ENCODE peak calls at places on chromosome 18, in seven cellular contexts. B, C, F, H, O, T and W are unnamed samples.

GRCh38 chr18:59760212-59760997 is 63.2 kb upstream of the CCBE1 start:
- DNase-seq in B (no peak), F (no peak), T (no peak), O (no peak), H (no peak), C (no peak), W (no peak)

GRCh38 chr18:75896865-75897264 is 469.4 kb upstream of the SMIM21 start:
- DNase-seq in B (no peak), O (no peak), H (no peak), C (no peak), F (no peak), T (no peak), W (no peak)

GRCh38 chr18:48408727-48409590 is at the start of gene ZBTB7C:
- DNase-seq in O (no peak), C (peak), B (peak), T (peak), H (peak), F (peak), W (no peak)

GRCh38 chr18:515156-515815 is 14.8 kb upstream of the COLEC12 start:
- DNase-seq in F (no peak), H (no peak), O (no peak), C (no peak), T (peak), B (peak), W (no peak)

GRCh38 chr18:56200381-56200831 is 438.0 kb downstream of the TXNL1 start:
- DNase-seq in O (no peak), H (peak), F (peak), T (no peak), B (no peak), C (no peak), W (no peak)

GRCh38 chr18:37985126-37985525 is 419.5 kb upstream of the CELF4 start:
- DNase-seq in B (no peak), F (no peak), O (no peak), H (no peak), T (no peak), C (no peak), W (no peak)

GRCh38 chr18:31772699-31773098 is 12.0 kb upstream of the SLC25A52 start:
- DNase-seq in B (no peak), H (no peak), F (no peak), C (no peak), T (no peak), O (no peak), W (no peak)

GRCh38 chr18:49664086-49664890 is 102.4 kb downstream of the LIPG start:
- DNase-seq in H (no peak), B (peak), F (peak), O (peak), T (no peak), C (no peak), W (no peak)

GRCh38 chr18:37179384-37179783 is 350.5 kb downstream of the KIAA1328 start:
- DNase-seq in C (no peak), T (no peak), F (no peak), O (no peak), B (no peak), H (no peak), W (no peak)

GRCh38 chr18:23380817-23381216 is 72.3 kb upstream of the RIOK3 start:
- DNase-seq in H (no peak), C (no peak), B (no peak), F (peak), O (no peak), T (no peak), W (no peak)

GRCh38 chr18:832085-832681 is 20.1 kb upstream of the YES1 start:
- DNase-seq in T (peak), O (no peak), B (peak), C (no peak), H (no peak), F (no peak), W (no peak)

GRCh38 chr18:50659091-50660003 is 99.5 kb downstream of the MAPK4 start:
- DNase-seq in F (no peak), O (peak), C (no peak), H (peak), B (no peak), T (no peak), W (no peak)

GRCh38 chr18:22609642-22610041 is 191.9 kb upstream of the CTAGE1 start:
- DNase-seq in B (no peak), T (no peak), O (no peak), H (no peak), F (peak), C (no peak), W (peak)

GRCh38 chr18:78949216-78949615 is 30.4 kb upstream of the SALL3 start:
- DNase-seq in T (no peak), C (no peak), H (no peak), O (no peak), F (no peak), B (no peak), W (no peak)

GRCh38 chr18:27242392-27243047 is 57.4 kb upstream of the CHST9 start:
- DNase-seq in H (no peak), T (no peak), B (no peak), O (no peak), F (no peak), C (no peak), W (no peak)

GRCh38 chr18:75041586-75041985 is 167.4 kb downstream of the PTGR3 start:
- DNase-seq in C (no peak), T (no peak), H (peak), O (no peak), B (no peak), F (peak), W (no peak)

GRCh38 chr18:44035554-44035953 is 645.1 kb upstream of the SETBP1 start:
- DNase-seq in B (no peak), O (no peak), H (no peak), T (no peak), F (no peak), C (no peak), W (no peak)

GRCh38 chr18:24427484-24427883 is 1.0 kb downstream of the IMPACT start:
- DNase-seq in C (no peak), F (peak), T (no peak), B (no peak), O (no peak), H (no peak), W (no peak)

GRCh38 chr18:26919656-26920055 is 54.1 kb upstream of the AQP4 start:
- DNase-seq in T (no peak), O (no peak), C (no peak), F (no peak), B (no peak), H (no peak), W (no peak)

GRCh38 chr18:79507076-79507545 is 111.4 kb downstream of the NFATC1 start:
- DNase-seq in B (no peak), F (peak), H (no peak), C (no peak), T (peak), O (peak), W (peak)

GRCh38 chr18:23365602-23366001 is 87.5 kb upstream of the RIOK3 start:
- DNase-seq in T (no peak), B (no peak), O (no peak), F (no peak), C (no peak), H (no peak), W (peak)

GRCh38 chr18:59202258-59202820 is 17.6 kb upstream of the GRP start:
- DNase-seq in T (no peak), C (no peak), B (no peak), H (no peak), O (no peak), F (no peak), W (no peak)

GRCh38 chr18:37754141-37754540 is 188.5 kb upstream of the CELF4 start:
- DNase-seq in B (no peak), T (no peak), O (no peak), H (no peak), F (no peak), C (no peak), W (no peak)

GRCh38 chr18:74132201-74132600 is 15.4 kb downstream of the FBXO15 start:
- DNase-seq in H (no peak), B (no peak), T (no peak), C (no peak), O (no peak), F (no peak), W (no peak)

GRCh38 chr18:67385455-67385854 is 131.1 kb downstream of the DSEL start:
- DNase-seq in H (no peak), O (no peak), C (no peak), F (peak), T (no peak), B (no peak), W (no peak)

GRCh38 chr18:60235164-60235563 is 137.4 kb downstream of the MC4R start:
- DNase-seq in F (no peak), H (no peak), B (no peak), O (no peak), C (no peak), T (no peak), W (no peak)

GRCh38 chr18:49183921-49184320 is 233.2 kb upstream of the SMAD7 start:
- DNase-seq in F (no peak), B (no peak), C (no peak), O (no peak), T (no peak), H (no peak), W (no peak)

GRCh38 chr18:28176933-28177827 is at the start of gene CDH2:
- DNase-seq in F (peak), T (peak), B (peak), C (peak), O (peak), H (peak), W (no peak)

GRCh38 chr18:9614401-9615279 is at the start of gene PPP4R1:
- DNase-seq in H (peak), T (peak), O (peak), B (peak), C (peak), F (peak), W (peak)
- TF ChIP-seq POLR2A in H (peak), T (peak), O (no peak), B (peak), C (peak), F (peak), W (no peak)

GRCh38 chr18:10525563-10526210 is at the start of gene NAPG:
- DNase-seq in F (peak), O (peak), C (peak), T (peak), H (peak), B (peak), W (peak)
- TF ChIP-seq POLR2A in F (peak), O (no peak), C (peak), T (peak), H (peak), B (peak), W (peak)

GRCh38 chr18:45734944-45735343 is 11.0 kb downstream of the SLC14A1 start:
- DNase-seq in O (no peak), T (no peak), C (no peak), F (no peak), H (no peak), B (no peak), W (no peak)

GRCh38 chr18:45741056-45741455 is 17.1 kb downstream of the SLC14A1 start:
- DNase-seq in F (no peak), T (no peak), C (no peak), H (no peak), O (no peak), B (no peak), W (no peak)

GRCh38 chr18:45739848-45740247 is 15.9 kb downstream of the SLC14A1 start:
- DNase-seq in O (no peak), F (no peak), B (no peak), H (no peak), C (no peak), T (no peak), W (no peak)

GRCh38 chr18:45738660-45739059 is 14.7 kb downstream of the SLC14A1 start:
- DNase-seq in F (no peak), H (no peak), C (no peak), B (no peak), O (no peak), T (no peak), W (no peak)

DNA sequence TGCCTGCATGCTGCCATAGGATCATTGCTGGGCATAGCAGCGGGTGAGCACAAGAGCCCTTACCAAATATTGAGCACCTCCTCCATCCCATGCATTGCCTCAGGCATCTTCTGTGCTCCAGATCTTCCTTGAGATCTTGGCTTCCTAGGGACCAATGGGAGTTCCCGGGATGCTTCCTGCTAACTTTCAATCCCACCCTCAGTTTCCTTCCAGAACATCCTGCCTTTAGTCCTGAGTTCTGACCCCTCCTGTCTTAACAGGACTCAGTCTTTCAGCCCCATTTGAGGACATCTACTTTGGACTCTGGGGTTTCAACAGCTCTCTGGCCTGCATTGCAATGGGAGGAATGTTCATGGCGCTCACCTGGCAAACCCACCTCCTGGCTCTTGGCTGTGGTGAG is 15.3 kb downstream of the SLC14A1 start:
- DNase-seq in F (no peak), O (no peak), B (no peak), H (no peak), C (no peak), T (no peak), W (no peak)
- TF ChIP-seq POLR2A in F (no peak), O (no peak), B (no peak), H (no peak), C (no peak), T (no peak), W (no peak)

DNA sequence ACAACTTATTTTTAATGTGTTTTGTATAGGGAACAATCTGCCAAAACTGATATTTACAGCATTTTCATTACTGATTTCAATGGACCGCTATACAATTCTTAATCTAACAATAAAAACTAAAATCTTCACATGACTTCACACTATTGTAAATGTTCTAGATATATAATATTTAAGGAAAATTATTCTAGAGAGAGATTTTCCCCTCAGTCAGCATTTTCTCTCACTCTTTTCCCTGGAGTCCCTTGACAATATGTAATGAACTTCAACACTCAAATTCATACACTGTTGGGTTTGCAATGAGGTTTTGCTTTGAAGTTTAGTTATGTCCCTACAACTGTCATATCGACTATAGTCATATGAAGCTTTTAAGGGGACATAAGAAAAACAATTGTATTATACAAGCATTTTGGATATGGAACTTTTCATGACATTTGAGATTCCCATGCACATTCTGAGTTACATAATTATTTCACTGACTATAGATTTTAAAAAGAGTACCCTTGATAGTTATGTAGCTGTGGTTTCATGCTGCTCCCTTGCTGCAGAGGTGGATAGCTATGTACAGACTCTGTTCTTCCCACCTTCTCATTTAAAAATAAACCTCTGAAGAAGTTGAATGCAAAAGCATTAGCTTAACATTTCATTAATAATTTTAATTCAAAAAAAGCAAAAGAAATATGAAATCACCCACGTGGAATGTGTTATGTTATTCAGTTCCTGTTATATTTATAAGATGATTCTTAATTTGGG is 338.5 kb downstream of the AKAIN1 start:
- DNase-seq in T (no peak), O (no peak), H (no peak), B (no peak), F (no peak), C (no peak), W (no peak)
- TF ChIP-seq POLR2A in T (no peak), O (no peak), H (no peak), B (no peak), F (no peak), C (no peak), W (no peak)

DNA sequence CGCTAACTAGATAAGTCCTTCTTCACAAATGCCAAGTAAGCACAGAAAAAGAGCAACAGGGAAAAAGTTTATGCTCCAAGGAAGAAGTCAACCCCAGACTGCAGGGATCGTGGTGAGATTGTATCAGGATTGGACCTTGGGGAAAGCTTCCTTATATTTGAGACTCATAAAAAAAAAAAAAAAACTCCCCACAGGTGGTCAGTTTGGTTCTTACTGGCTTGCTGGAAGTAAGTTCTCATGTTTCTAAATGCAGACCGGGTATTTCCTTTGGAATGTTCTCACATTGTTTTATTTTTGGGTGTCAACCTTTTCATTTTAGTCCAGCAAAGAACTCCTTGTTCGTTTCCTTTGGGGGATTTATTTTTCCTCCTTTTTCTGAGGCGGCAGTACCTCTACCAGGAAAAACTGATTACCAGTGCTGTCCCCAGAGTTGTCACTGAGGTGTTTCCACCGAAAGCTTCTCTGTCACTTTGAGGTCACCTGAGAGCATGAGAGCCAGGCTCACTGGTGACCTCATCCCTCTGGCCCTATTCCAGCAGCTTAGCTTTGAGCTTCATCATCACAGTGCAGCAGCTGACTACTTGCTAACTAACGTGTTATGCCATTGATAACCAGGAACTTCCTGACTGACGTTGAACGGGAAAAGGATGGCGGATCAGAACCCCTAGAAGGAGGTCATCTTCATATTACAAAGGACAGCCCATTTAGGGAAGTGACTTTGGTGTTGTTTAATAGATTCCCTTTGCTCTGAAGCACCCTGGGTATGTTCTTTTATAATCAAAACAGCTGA is 16.8 kb upstream of the ATP8B1 start:
- DNase-seq in B (no peak), F (peak), T (no peak), C (no peak), H (peak), O (no peak), W (peak)
- TF ChIP-seq POLR2A in B (no peak), F (peak), T (no peak), C (no peak), H (no peak), O (no peak), W (no peak)

DNA sequence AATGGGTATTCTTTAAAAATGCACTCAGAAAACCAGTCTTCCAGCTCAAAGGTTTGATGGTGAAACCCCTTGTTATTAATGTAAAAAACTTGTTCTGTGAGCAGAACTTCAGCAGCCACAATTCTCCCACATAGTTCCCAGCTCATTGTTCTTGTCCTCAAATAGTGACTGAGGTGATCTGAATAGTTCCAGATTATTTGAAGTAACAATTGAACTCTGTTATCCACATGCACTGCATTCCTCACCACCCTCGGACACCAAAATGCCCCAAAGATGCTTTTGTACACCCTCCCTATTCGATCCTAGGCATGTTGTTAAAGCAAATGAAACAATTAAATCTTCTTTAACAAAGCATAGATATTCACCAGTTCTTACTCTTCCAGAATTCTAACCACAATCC is 2186.8 kb upstream of the CELF4 start:
- DNase-seq in T (no peak), B (no peak), C (no peak), O (no peak), F (no peak), H (no peak), W (no peak)
- TF ChIP-seq POLR2A in T (no peak), B (no peak), C (no peak), O (no peak), F (no peak), H (no peak), W (no peak)

DNA sequence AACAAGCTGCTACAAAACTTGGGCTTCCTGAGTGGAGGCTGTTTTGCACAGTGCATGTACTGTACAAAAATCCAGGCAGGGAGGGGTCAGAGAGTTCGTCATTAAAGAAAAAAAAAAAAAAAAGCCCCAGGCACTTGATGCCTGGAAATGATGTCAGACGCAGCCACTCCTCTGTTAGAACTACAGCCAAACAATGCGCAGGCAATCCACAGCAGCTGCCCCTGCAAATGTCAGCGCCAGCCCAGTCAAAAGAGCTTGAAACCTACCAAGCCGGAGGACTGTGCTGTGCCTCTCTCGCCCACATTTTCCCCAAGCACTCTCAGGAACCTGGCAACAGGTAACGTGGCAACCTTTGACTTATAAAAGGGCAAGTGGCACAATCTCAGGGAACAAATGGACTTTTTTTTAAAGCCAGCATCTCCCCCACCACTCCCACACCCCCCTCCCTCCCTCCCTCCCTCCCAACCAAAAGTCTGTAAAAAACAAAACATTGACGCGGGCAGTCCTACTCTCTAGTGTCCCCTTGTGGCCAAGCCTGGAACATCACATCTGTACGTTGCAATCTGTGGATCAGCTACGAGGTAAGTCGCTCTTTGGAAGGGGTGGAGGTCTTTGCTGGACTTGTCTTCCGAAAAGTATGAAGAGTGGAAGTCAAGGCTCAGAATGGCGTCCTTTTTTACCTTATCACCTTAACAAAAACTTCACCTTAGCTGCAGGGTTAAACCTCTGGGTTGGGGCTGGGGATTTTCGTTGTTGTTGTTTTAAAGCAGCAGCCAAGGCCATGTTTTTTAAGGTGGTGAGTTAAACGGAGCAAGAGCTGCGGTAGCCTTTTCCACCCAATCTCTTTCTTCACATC is 144.2 kb downstream of the TGIF1 start:
- DNase-seq in H (peak), B (peak), F (peak), C (peak), O (peak), T (no peak), W (peak)
- TF ChIP-seq POLR2A in H (peak), B (no peak), F (peak), C (peak), O (peak), T (peak), W (peak)

DNA sequence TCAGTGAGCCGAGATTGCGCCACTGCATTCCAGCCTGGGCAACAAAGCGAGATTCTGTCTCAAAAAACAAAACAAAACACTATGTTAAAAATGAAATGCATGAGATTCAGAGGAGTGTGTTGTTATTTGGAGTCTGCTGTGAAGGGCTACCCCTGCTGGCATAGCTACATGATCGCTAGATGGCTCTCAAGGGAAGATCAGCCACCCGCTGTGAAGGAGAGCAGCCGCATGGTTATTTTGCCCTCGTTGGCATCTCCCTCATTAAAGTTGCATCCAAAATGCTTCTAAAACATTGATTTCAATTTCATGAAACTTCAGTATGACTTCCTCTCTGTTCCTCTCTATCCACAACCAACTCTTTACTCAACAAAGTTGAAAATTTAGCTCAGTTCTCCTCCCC is 54.8 kb upstream of the NDUFV2 start:
- DNase-seq in T (no peak), O (no peak), H (no peak), F (no peak), C (no peak), B (no peak), W (no peak)
- TF ChIP-seq POLR2A in T (no peak), O (no peak), H (no peak), F (no peak), C (no peak), B (no peak), W (no peak)